ENCODE peak calls at places on chromosomes 6 and 20, in four cellular contexts. B, Z, W and H are unnamed samples.

GRCh38 chr6:90078513-90079289 is 184.4 kb downstream of the GJA10 start:
- DNase-seq in B (no peak), Z (no peak), W (no peak), H (no peak)

GRCh38 chr6:147507162-147508072 is 1.1 kb upstream of the SAMD5 start:
- DNase-seq in B (no peak), Z (no peak), W (no peak), H (no peak)

GRCh38 chr20:33894798-33895197 is 83.7 kb downstream of the CHMP4B start:
- DNase-seq in B (no peak), Z (no peak), W (no peak), H (no peak)

GRCh38 chr6:684831-685636 is 7.9 kb downstream of the EXOC2 start:
- DNase-seq in B (no peak), Z (no peak), W (peak), H (no peak)

GRCh38 chr6:82690283-82690682 is 326.7 kb downstream of the TPBG start:
- DNase-seq in B (no peak), Z (no peak), W (no peak), H (no peak)

GRCh38 chr6:43917878-43918382 is 147.9 kb downstream of the VEGFA start:
- DNase-seq in B (no peak), Z (no peak), W (peak), H (no peak)

GRCh38 chr20:20303742-20304141 is 64.2 kb upstream of the INSM1 start:
- DNase-seq in B (peak), Z (no peak), W (no peak), H (no peak)

GRCh38 chr6:81023007-81023582 is 729.4 kb downstream of the TENT5A start:
- DNase-seq in B (no peak), Z (no peak), W (peak), H (no peak)

GRCh38 chr20:45429618-45430017 is 13.7 kb downstream of the PIGT start:
- DNase-seq in B (no peak), Z (no peak), W (no peak), H (no peak)

GRCh38 chr6:160494576-160494975 is 146.4 kb downstream of the SLC22A3 start:
- DNase-seq in B (no peak), Z (no peak), W (no peak), H (no peak)

GRCh38 chr6:16548121-16548520 is 213.1 kb downstream of the ATXN1 start:
- DNase-seq in B (no peak), Z (no peak), W (peak), H (no peak)

GRCh38 chr6:77456531-77457248 is 6.6 kb downstream of the HTR1B start:
- DNase-seq in B (peak), Z (no peak), W (peak), H (no peak)

GRCh38 chr6:15819226-15819625 is 156.4 kb upstream of the DTNBP1 start:
- DNase-seq in B (no peak), Z (no peak), W (no peak), H (no peak)

GRCh38 chr20:46746972-46747371 is 37.5 kb downstream of the SLC2A10 start:
- DNase-seq in B (no peak), Z (no peak), W (peak), H (no peak)

GRCh38 chr6:116682334-116682712 is 1.3 kb downstream of the KPNA5 start:
- DNase-seq in B (no peak), Z (no peak), W (peak), H (no peak)

GRCh38 chr6:106163446-106163965 is 77.4 kb downstream of the PRDM1 start:
- DNase-seq in B (no peak), Z (peak), W (peak), H (no peak)

GRCh38 chr20:35299780-35300179 is 7.6 kb upstream of the FAM83C start:
- DNase-seq in B (no peak), Z (peak), W (no peak), H (no peak)

GRCh38 chr6:24932832-24933231 is 2.9 kb downstream of the RIPOR2 start:
- DNase-seq in B (no peak), Z (no peak), W (no peak), H (no peak)

GRCh38 chr6:167849846-167850459 is 23.2 kb downstream of the AFDN start:
- DNase-seq in B (no peak), Z (no peak), W (no peak), H (no peak)

GRCh38 chr20:24109537-24109936 is 121.0 kb upstream of the GGTLC1 start:
- DNase-seq in B (no peak), Z (no peak), W (no peak), H (no peak)

GRCh38 chr6:17945111-17945510 is 42.3 kb downstream of the KIF13A start:
- DNase-seq in B (no peak), Z (no peak), W (peak), H (no peak)

GRCh38 chr6:42898891-42899361 is 16.9 kb upstream of the PTCRA start:
- DNase-seq in B (peak), Z (peak), W (peak), H (no peak)

GRCh38 chr6:148716811-148717210 is 30.0 kb upstream of the UST start:
- DNase-seq in B (no peak), Z (no peak), W (no peak), H (no peak)

GRCh38 chr6:169752074-169752623 is 727 bp downstream of the ERMARD start:
- DNase-seq in B (no peak), Z (no peak), W (no peak), H (no peak)

GRCh38 chr6:157265186-157265585 is 58.1 kb downstream of the TMEM242 start:
- DNase-seq in B (no peak), Z (peak), W (no peak), H (no peak)

GRCh38 chr6:145148392-145149175 is 586.7 kb downstream of the EPM2A start:
- DNase-seq in B (peak), Z (no peak), W (peak), H (no peak)
- H3K27ac ChIP-seq in B (peak), Z (no peak), W (no peak), H (no peak)

GRCh38 chr6:7561153-7561964 is 19.9 kb downstream of the DSP start:
- DNase-seq in B (peak), Z (no peak), W (peak), H (no peak)
- TF ChIP-seq POLR2A in B (no peak), Z (no peak), W (no peak), H (no peak)

DNA sequence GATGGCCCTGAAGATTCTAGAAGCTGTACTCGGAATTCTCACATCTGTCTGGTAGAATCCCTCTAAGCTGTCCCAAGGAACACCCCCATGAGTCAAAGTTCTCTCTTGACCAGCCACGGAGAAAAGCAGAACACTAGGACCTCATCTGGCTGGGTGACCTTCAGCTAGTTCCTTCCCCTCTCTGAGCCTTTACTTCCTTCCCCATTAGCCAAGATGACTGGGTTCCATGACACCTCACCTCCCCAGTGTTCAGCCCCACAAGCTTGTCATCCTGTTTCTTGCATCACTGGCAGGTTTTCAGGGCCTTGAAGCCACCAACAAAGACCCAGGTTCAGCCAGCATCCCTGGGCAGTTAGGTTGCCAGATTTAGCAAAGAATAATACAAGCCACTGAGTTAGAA is 47.8 kb downstream of the MAFB start:
- DNase-seq in B (no peak), Z (no peak), W (no peak), H (no peak)
- H3K27ac ChIP-seq in B (no peak), Z (no peak), W (no peak), H (no peak)

GRCh38 chr6:54617730-54618129 is 228.8 kb upstream of the FAM83B start:
- DNase-seq in B (no peak), Z (no peak), W (peak), H (no peak)

GRCh38 chr6:54619102-54619501 is 227.5 kb upstream of the FAM83B start:
- DNase-seq in B (no peak), Z (no peak), W (no peak), H (no peak)

GRCh38 chr6:54614499-54615195 is 231.9 kb upstream of the FAM83B start:
- DNase-seq in B (no peak), Z (no peak), W (no peak), H (no peak)

GRCh38 chr6:54621285-54621684 is 225.3 kb upstream of the FAM83B start:
- DNase-seq in B (no peak), Z (no peak), W (no peak), H (no peak)

GRCh38 chr6:54618597-54618996 is 228.0 kb upstream of the FAM83B start:
- DNase-seq in B (no peak), Z (no peak), W (no peak), H (no peak)
- TF ChIP-seq POLR2A in B (no peak), Z (no peak), W (no peak), H (no peak)

GRCh38 chr6:53728570-53729194 is 63.1 kb upstream of the KLHL31 start:
- DNase-seq in B (peak), Z (no peak), W (peak), H (no peak)
- H3K27ac ChIP-seq in B (no peak), Z (no peak), W (no peak), H (no peak)

GRCh38 chr6:35727206-35727934 is 9.5 kb upstream of the ARMC12 start:
- DNase-seq in B (peak), Z (no peak), W (peak), H (no peak)
- TF ChIP-seq POLR2A in B (no peak), Z (peak), W (no peak), H (no peak)

DNA sequence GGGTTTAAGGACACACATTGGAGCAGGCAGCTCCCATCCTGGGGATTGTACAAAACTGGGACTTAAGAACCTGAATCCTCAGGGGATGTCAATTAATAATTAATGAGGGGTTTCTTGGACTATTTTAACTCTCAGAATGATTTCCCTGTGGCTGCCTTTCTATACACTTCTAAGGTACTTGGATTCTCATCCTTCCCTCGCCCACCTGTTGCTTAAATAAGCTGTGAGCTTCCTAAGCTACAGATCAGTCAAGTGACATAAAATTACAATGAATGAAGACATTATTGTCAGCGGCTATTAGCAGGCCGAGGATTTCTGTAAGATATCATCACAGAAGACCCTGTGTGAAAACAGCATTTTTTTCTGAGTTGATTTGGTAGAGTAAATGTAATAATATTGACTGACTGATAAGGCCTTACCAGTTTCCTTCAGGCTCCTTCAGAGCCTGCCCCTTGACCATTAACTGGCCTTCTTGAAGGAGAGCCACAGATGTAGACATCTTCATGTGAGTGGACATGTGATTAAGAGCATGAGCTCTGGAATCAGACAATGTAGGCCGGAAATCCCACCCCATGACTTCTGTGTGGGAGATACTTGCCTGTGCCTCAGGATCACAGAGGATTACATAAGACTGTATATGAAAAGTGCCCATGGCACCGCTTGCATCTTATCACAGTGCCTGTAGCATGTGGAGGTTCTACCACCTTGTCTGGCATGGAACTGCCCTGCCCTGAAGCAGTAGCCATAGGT is 101.7 kb downstream of the TULP4 start:
- DNase-seq in B (no peak), Z (no peak), W (no peak), H (no peak)
- H3K27ac ChIP-seq in B (no peak), Z (no peak), W (no peak), H (no peak)

DNA sequence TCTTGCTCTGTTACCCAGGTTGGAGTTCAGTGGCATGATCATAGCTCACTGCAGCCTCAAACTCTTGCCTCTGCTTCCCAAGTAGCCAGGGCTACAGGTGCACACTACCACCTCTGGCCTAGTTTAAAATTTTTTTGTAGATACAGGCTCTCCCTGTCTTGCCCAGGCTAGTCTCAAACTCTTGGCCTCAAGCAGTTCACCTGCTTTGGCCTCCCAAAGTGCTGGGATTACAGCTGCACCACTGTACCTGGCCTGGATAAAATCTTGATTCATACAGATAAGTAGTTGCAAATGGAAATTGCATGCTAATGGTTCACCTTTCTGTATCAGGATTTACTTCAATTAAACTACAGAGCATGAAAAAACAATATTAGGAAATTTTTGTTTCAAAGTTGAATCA is 4.2 kb downstream of the CD2AP start:
- DNase-seq in B (no peak), Z (no peak), W (no peak), H (no peak)
- TF ChIP-seq POLR2A in B (no peak), Z (no peak), W (no peak), H (no peak)

DNA sequence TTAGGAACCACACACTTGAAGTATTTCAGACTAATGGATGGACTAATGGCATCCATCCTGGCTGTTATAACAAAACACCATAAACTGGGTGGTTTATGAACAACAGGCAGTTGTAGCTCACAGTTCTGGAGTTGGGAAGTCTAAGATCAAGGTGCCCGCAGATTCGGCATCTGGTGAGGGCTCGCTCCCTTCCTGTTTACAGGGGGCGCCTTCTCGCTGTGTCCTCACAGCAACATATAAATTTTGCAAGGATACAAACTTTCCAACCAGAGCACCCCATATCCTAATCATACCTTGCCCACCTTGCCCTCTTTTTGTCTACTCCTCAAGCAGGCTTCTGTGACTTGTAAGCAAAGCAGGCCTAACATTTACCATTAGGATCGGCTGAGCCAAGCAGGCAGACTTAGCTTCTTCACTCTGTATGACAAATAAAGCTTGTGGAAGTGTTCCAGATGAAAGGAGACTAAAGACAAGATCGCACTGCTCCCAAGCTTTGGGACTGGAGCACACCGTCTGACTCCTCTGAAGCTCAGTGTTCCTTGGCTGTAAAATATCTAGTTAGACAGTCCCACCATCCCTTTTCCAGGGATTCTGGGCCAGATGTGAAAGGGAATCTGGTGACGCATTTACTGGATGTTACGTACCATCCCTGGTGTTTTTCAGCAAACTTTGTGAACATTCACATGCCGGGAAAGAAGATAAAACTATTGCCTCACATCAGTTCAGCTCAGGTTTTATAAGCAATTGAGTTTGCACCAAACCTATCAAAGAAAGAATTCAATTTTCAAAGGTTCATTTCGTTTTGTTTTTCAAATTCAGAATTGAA is 34.8 kb downstream of the GFOD1 start:
- DNase-seq in B (no peak), Z (no peak), W (no peak), H (no peak)
- H3K27ac ChIP-seq in B (peak), Z (no peak), W (no peak), H (no peak)

DNA sequence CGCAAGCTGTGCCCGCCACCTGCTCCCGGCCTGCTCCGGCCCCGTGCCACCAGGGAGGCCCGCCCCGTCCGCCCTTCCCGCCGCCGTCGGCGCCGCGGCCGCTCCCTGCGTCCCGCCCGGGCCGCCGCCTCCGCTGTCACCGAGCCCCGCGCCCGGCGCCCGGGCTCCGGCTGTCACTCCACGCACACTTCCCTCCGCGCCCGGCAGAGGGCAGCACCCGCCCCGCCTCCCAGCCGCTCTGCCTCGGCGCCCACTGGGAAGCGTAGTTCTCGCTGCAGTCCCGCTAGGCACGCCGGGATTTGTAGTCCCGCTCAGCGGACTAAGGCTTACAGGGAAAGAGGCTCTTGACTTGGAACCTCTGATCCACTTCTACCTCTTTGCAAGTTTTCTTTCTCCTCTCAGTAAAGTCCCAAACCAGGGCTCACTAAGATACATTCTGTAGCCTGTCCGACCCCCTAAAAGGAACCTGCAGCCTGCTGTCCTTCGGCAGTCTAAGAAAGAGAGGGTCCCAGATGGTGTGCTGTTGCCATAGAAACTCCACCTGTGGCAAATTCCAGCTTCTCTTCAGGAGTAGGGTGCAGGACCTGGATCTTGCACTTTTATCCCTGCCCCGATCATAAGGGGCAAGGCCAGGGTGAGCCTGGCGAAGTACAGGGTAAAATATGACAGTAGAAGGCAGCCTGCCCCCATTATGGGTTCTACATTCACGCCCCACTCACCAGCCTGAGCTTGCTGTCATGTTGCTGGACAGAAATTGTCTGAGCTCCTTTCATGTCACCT is at the start of gene TFEB:
- DNase-seq in B (peak), Z (peak), W (peak), H (no peak)
- TF ChIP-seq POLR2A in B (peak), Z (no peak), W (no peak), H (peak)